ENCODE peak calls at places on chromosomes 2 and 18, in ten cellular contexts. F is GM12892, L is ovary, X is endothelial cell of umbilical vein, P is stomach, S is body of pancreas, J is IMR-90, E is breast epithelium, Q is H54, W is adrenal gland. Z is an unnamed sample.
A peak's percentile ranks its signal among the peaks of the same experiment; 100 is the strongest.

GRCh38 chr2:12555012-12555645 is 161.6 kb upstream of the TRIB2 start:
- DNase-seq in F (no peak), L (no peak), X (peak; percentile 85), P (no peak), S (no peak), J (peak; percentile 80), E (no peak), Q (no peak), W (no peak), Z (no peak)

GRCh38 chr18:76958692-76959341 is 136.5 kb downstream of the ZNF236 start:
- DNase-seq in F (no peak), L (no peak), X (peak; percentile 70), P (peak; percentile 71), S (peak; percentile 28), J (no peak), E (no peak), Q (no peak), W (no peak), Z (no peak)

GRCh38 chr18:23182606-23183005 is 47.3 kb downstream of the CABLES1 start:
- DNase-seq in F (no peak), L (no peak), X (no peak), P (no peak), S (no peak), J (no peak), E (no peak), Q (no peak), W (no peak), Z (no peak)

GRCh38 chr2:106176446-106177110 is 17.5 kb downstream of the UXS1 start:
- DNase-seq in F (no peak), L (no peak), X (no peak), P (no peak), S (no peak), J (no peak), E (no peak), Q (no peak), W (no peak), Z (peak; percentile 9)

GRCh38 chr18:72700961-72701710 is 157.0 kb upstream of the CBLN2 start:
- DNase-seq in F (no peak), L (no peak), X (no peak), P (no peak), S (no peak), J (peak; percentile 14), E (no peak), Q (no peak), W (no peak), Z (peak; percentile 26)

GRCh38 chr2:46329803-46330775 is 32.9 kb downstream of the EPAS1 start:
- DNase-seq in F (no peak), L (no peak), X (no peak), P (no peak), S (peak; percentile 49), J (peak; percentile 95), E (peak; percentile 81), Q (peak; percentile 43), W (peak; percentile 62), Z (no peak)

GRCh38 chr18:48997681-48997984 is 46.9 kb upstream of the SMAD7 start:
- DNase-seq in F (no peak), L (no peak), X (no peak), P (no peak), S (no peak), J (no peak), E (no peak), Q (no peak), W (no peak), Z (no peak)

GRCh38 chr18:6414723-6415362 is at the start of gene L3MBTL4:
- DNase-seq in F (peak; percentile 53), L (peak; percentile 73), X (no peak), P (peak; percentile 69), S (peak; percentile 81), J (no peak), E (peak; percentile 23), Q (peak; percentile 26), W (peak; percentile 69), Z (no peak)

GRCh38 chr2:130875935-130876334 is 39.2 kb downstream of the ARHGEF4 start:
- DNase-seq in F (no peak), L (no peak), X (no peak), P (no peak), S (no peak), J (no peak), E (no peak), Q (no peak), W (no peak), Z (no peak)

GRCh38 chr2:130878316-130878715 is 41.6 kb downstream of the ARHGEF4 start:
- DNase-seq in F (no peak), L (no peak), X (no peak), P (no peak), S (no peak), J (no peak), E (no peak), Q (no peak), W (no peak), Z (no peak)

GRCh38 chr2:130877258-130877657 is 40.5 kb downstream of the ARHGEF4 start:
- DNase-seq in F (no peak), L (no peak), X (no peak), P (no peak), S (no peak), J (no peak), E (no peak), Q (no peak), W (no peak), Z (no peak)

GRCh38 chr2:130882111-130882510 is 45.4 kb downstream of the ARHGEF4 start:
- DNase-seq in F (no peak), L (no peak), X (no peak), P (no peak), S (no peak), J (no peak), E (no peak), Q (no peak), W (no peak), Z (no peak)

GRCh38 chr2:130878933-130879332 is 42.2 kb downstream of the ARHGEF4 start:
- DNase-seq in F (no peak), L (no peak), X (no peak), P (no peak), S (no peak), J (no peak), E (no peak), Q (no peak), W (no peak), Z (no peak)
- TF ChIP-seq POLR2A in F (no peak), L (no peak), X (no peak), P (no peak), S (no peak), J (no peak), E (no peak), Q (no peak), W (no peak), Z (no peak)

GRCh38 chr2:169066817-169067356 is 2.5 kb upstream of the DHRS9 start:
- DNase-seq in F (no peak), L (no peak), X (no peak), P (no peak), S (no peak), J (no peak), E (no peak), Q (no peak), W (no peak), Z (no peak)

GRCh38 chr2:169072163-169072925 is 3.0 kb downstream of the DHRS9 start:
- DNase-seq in F (no peak), L (no peak), X (peak; percentile 26), P (no peak), S (no peak), J (no peak), E (no peak), Q (no peak), W (no peak), Z (peak; percentile 59)

GRCh38 chr2:169071455-169071854 is 2.1 kb downstream of the DHRS9 start:
- DNase-seq in F (no peak), L (no peak), X (no peak), P (no peak), S (no peak), J (no peak), E (no peak), Q (no peak), W (no peak), Z (peak; percentile 8)

GRCh38 chr2:169069818-169070217 is 455 bp downstream of the DHRS9 start:
- DNase-seq in F (no peak), L (no peak), X (no peak), P (no peak), S (no peak), J (no peak), E (no peak), Q (no peak), W (no peak), Z (no peak)

DNA sequence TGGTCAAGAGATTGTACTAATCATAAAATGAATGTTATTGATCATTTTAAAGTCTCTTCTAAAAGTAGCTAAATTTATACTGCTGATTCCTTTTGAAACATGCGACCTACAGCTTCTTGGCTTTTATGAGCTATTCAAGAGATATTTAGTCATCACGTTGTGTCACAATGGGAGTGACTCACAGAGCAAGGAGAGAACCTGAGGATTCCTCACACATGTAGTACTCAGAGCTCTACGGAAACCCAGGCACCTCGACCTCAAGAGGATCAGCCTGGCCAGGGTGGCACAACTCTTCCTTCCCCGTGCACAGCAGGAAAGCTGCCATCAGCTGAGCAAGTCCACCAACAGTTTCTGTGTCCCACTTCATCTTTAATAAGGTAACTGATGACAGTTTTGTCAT is at the start of gene DHRS9:
- DNase-seq in F (no peak), L (no peak), X (peak; percentile 39), P (no peak), S (no peak), J (peak; percentile 7), E (no peak), Q (peak; percentile 44), W (no peak), Z (no peak)
- TF ChIP-seq POLR2A in F (no peak), L (no peak), X (no peak), P (no peak), S (no peak), J (no peak), E (no peak), Q (no peak), W (no peak), Z (no peak)

DNA sequence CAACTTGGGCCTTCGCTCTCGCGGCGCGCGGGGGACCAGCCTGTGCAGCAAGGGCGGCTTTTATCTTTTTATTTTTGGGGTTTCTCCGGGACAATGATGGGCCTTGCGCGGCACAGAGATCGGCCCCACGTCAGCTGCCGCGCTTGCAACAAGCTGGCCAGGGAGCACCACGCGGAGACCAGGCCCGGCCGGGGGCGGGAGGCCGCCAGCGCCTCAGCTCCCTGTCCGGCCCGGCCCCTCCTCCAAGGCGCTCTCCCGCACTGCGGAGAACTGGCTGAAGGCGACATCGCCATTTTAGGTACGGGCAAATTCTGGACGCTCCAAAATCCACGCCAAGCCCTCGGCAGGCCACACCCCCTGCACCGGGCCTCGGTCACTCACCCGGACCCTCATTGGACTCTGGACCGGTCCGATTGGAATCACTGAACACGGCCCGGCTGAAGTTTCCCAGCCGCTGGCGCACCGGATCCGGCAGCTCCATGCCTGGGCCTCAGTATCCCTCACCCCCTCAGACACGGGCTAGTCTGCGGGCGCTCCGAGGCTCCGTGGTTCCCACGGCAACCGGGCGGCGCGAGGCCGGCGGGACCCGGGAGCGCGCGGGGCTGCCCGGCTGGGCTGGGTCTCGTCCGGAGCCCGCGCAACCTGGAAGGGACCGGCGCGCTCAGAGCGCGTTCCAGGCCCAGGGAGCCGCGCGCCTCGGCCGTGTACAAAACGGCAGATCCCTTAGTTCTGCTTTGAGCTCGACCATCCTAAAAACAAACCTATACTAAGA is at the start of gene TMEM17:
- DNase-seq in F (peak; percentile 52), L (peak; percentile 96), X (peak; percentile 90), P (peak; percentile 89), S (peak; percentile 95), J (peak; percentile 89), E (peak; percentile 80), Q (peak; percentile 72), W (peak; percentile 95), Z (peak; percentile 90)
- TF ChIP-seq POLR2A in F (peak; percentile 36), L (peak; percentile 25), X (no peak), P (no peak), S (peak; percentile 44), J (peak; percentile 24), E (no peak), Q (peak; percentile 45), W (peak; percentile 37), Z (peak; percentile 63)

GRCh38 chr18:80149667-80150066 is 40.6 kb downstream of the ADNP2 start:
- DNase-seq in F (no peak), L (no peak), X (no peak), P (no peak), S (no peak), J (no peak), E (no peak), Q (no peak), W (no peak), Z (no peak)

GRCh38 chr18:80147037-80147417 is 38.0 kb downstream of the ADNP2 start:
- DNase-seq in F (no peak), L (no peak), X (peak; percentile 35), P (no peak), S (no peak), J (no peak), E (no peak), Q (no peak), W (no peak), Z (no peak)

GRCh38 chr18:80145191-80145799 is 36.2 kb downstream of the ADNP2 start:
- DNase-seq in F (no peak), L (no peak), X (peak; percentile 9), P (no peak), S (no peak), J (peak; percentile 52), E (no peak), Q (no peak), W (no peak), Z (no peak)

GRCh38 chr18:80148316-80149199 is 39.5 kb downstream of the ADNP2 start:
- DNase-seq in F (no peak), L (no peak), X (no peak), P (no peak), S (peak; percentile 35), J (no peak), E (no peak), Q (no peak), W (no peak), Z (no peak)

DNA sequence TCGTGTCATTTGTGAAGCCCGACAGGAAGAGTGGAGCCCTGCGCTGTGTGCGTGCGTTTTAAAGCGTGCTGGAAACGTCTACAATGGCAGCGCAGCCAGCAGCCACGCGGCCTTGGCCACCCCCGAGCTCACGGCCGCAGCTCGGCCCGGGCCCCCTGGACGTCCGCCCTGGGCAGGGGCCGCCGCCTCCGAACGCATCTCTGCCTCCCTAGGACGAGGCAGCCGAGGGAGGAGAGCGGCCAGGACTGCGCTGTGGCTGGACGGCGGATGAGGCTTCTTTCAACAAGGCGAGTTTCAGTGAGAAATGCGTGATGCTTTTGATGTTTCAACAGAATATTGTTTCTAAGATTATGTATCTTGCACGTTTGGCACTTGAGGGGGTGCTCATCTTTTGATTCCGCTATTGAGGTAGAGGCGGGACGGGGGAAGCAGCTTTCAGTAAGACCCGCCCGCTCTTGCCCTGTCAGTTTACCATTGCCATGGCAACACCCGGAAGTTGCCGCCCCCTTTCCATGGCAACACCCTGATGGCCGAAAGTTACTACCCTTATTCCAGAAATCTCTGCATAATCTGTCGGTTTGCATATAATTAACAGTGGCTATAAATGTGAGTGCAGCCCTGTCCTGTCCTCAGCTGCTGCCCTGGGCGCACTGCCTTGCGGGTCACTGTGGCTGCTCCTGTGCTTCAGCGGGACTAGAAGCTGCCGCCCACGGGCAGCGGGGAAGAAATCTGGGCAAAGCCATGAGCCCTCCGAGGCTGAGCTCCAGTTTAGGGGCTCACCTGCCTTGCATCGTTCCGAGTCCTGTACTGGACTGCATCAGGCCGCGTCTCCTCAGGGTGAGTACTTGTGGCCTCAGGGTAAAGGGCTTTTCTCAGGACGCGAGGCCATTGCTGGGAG is 38.6 kb downstream of the ADNP2 start:
- DNase-seq in F (peak; percentile 60), L (peak; percentile 90), X (peak; percentile 76), P (peak; percentile 83), S (peak; percentile 95), J (peak; percentile 72), E (peak; percentile 84), Q (no peak), W (peak; percentile 91), Z (peak; percentile 75)
- TF ChIP-seq POLR2A in F (no peak), L (no peak), X (no peak), P (no peak), S (peak; percentile 88), J (no peak), E (no peak), Q (peak; percentile 61), W (peak; percentile 42), Z (no peak)